ENCODE peak calls at places on chromosomes 7 and 10, in six cellular contexts. One of them, this sample, is unnamed.

GRCh38 chr7:106717997-106718871 is 57.3 kb upstream of the CCDC71L start:
- DNase-seq in AG09319: peak
- DNase-seq in activated CD4-positive, alpha-beta T cell treated with anti-CD3 and anti-CD28 coated beads for 36 hours: peak
- DNase-seq in stimulated activated CD4-positive, alpha-beta T cell treated with anti-CD3 and anti-CD28 coated beads, Interleukin-1b, Interleukin-23, amount 100 ng/mL, for 1 hour: peak
- DNase-seq in lower lobe of right lung: no peak
- DNase-seq in germinal center: peak
- DNase-seq in this sample: no peak

GRCh38 chr10:77622822-77623410 is 14.7 kb downstream of the KCNMA1 start:
- DNase-seq in stimulated activated CD4-positive, alpha-beta T cell treated with anti-CD3 and anti-CD28 coated beads, Interleukin-1b, Interleukin-23, amount 100 ng/mL, for 1 hour: no peak
- DNase-seq in germinal center: peak
- DNase-seq in AG09319: no peak
- DNase-seq in activated CD4-positive, alpha-beta T cell treated with anti-CD3 and anti-CD28 coated beads for 36 hours: no peak
- DNase-seq in lower lobe of right lung: no peak
- DNase-seq in this sample: no peak

GRCh38 chr7:28674359-28674782 is 262.1 kb downstream of the CREB5 start:
- DNase-seq in stimulated activated CD4-positive, alpha-beta T cell treated with anti-CD3 and anti-CD28 coated beads, Interleukin-1b, Interleukin-23, amount 100 ng/mL, for 1 hour: no peak
- DNase-seq in germinal center: no peak
- DNase-seq in AG09319: no peak
- DNase-seq in activated CD4-positive, alpha-beta T cell treated with anti-CD3 and anti-CD28 coated beads for 36 hours: no peak
- DNase-seq in lower lobe of right lung: no peak
- DNase-seq in this sample: no peak

GRCh38 chr7:114988755-114989154 is 66.9 kb downstream of the MDFIC start:
- DNase-seq in AG09319: peak
- DNase-seq in activated CD4-positive, alpha-beta T cell treated with anti-CD3 and anti-CD28 coated beads for 36 hours: no peak
- DNase-seq in germinal center: no peak
- DNase-seq in lower lobe of right lung: no peak
- DNase-seq in stimulated activated CD4-positive, alpha-beta T cell treated with anti-CD3 and anti-CD28 coated beads, Interleukin-1b, Interleukin-23, amount 100 ng/mL, for 1 hour: no peak
- DNase-seq in this sample: no peak

GRCh38 chr7:79452032-79452494 is 1.4 kb downstream of the MAGI2 start:
- DNase-seq in germinal center: no peak
- DNase-seq in lower lobe of right lung: peak
- DNase-seq in stimulated activated CD4-positive, alpha-beta T cell treated with anti-CD3 and anti-CD28 coated beads, Interleukin-1b, Interleukin-23, amount 100 ng/mL, for 1 hour: no peak
- DNase-seq in activated CD4-positive, alpha-beta T cell treated with anti-CD3 and anti-CD28 coated beads for 36 hours: peak
- DNase-seq in AG09319: peak
- DNase-seq in this sample: peak

GRCh38 chr7:147937428-147937827 is 653.1 kb upstream of the C7orf33 start:
- DNase-seq in germinal center: no peak
- DNase-seq in activated CD4-positive, alpha-beta T cell treated with anti-CD3 and anti-CD28 coated beads for 36 hours: no peak
- DNase-seq in AG09319: no peak
- DNase-seq in lower lobe of right lung: no peak
- DNase-seq in stimulated activated CD4-positive, alpha-beta T cell treated with anti-CD3 and anti-CD28 coated beads, Interleukin-1b, Interleukin-23, amount 100 ng/mL, for 1 hour: no peak
- DNase-seq in this sample: no peak

GRCh38 chr7:116395125-116395791 is 104.3 kb upstream of the CAV2 start:
- DNase-seq in AG09319: peak
- DNase-seq in lower lobe of right lung: no peak
- DNase-seq in stimulated activated CD4-positive, alpha-beta T cell treated with anti-CD3 and anti-CD28 coated beads, Interleukin-1b, Interleukin-23, amount 100 ng/mL, for 1 hour: no peak
- DNase-seq in activated CD4-positive, alpha-beta T cell treated with anti-CD3 and anti-CD28 coated beads for 36 hours: no peak
- DNase-seq in germinal center: no peak
- DNase-seq in this sample: no peak

GRCh38 chr10:97159906-97160305 is 25.9 kb downstream of the SLIT1 start:
- DNase-seq in germinal center: no peak
- DNase-seq in lower lobe of right lung: no peak
- DNase-seq in stimulated activated CD4-positive, alpha-beta T cell treated with anti-CD3 and anti-CD28 coated beads, Interleukin-1b, Interleukin-23, amount 100 ng/mL, for 1 hour: no peak
- DNase-seq in AG09319: no peak
- DNase-seq in activated CD4-positive, alpha-beta T cell treated with anti-CD3 and anti-CD28 coated beads for 36 hours: no peak
- DNase-seq in this sample: no peak

GRCh38 chr10:88922041-88922440 is 30.5 kb downstream of the ACTA2 start:
- DNase-seq in AG09319: no peak
- DNase-seq in activated CD4-positive, alpha-beta T cell treated with anti-CD3 and anti-CD28 coated beads for 36 hours: no peak
- DNase-seq in germinal center: no peak
- DNase-seq in lower lobe of right lung: no peak
- DNase-seq in stimulated activated CD4-positive, alpha-beta T cell treated with anti-CD3 and anti-CD28 coated beads, Interleukin-1b, Interleukin-23, amount 100 ng/mL, for 1 hour: no peak
- DNase-seq in this sample: no peak

GRCh38 chr10:86234553-86235270 is 131.9 kb downstream of the GRID1 start:
- DNase-seq in germinal center: no peak
- DNase-seq in stimulated activated CD4-positive, alpha-beta T cell treated with anti-CD3 and anti-CD28 coated beads, Interleukin-1b, Interleukin-23, amount 100 ng/mL, for 1 hour: no peak
- DNase-seq in AG09319: no peak
- DNase-seq in activated CD4-positive, alpha-beta T cell treated with anti-CD3 and anti-CD28 coated beads for 36 hours: no peak
- DNase-seq in lower lobe of right lung: no peak
- DNase-seq in this sample: no peak

GRCh38 chr10:74652664-74653063 is 173.7 kb upstream of the KAT6B start:
- DNase-seq in lower lobe of right lung: no peak
- DNase-seq in activated CD4-positive, alpha-beta T cell treated with anti-CD3 and anti-CD28 coated beads for 36 hours: no peak
- DNase-seq in AG09319: no peak
- DNase-seq in stimulated activated CD4-positive, alpha-beta T cell treated with anti-CD3 and anti-CD28 coated beads, Interleukin-1b, Interleukin-23, amount 100 ng/mL, for 1 hour: no peak
- DNase-seq in germinal center: no peak
- DNase-seq in this sample: no peak

GRCh38 chr10:95988702-95989101 is 54.7 kb upstream of the CCNJ start:
- DNase-seq in germinal center: no peak
- DNase-seq in AG09319: no peak
- DNase-seq in stimulated activated CD4-positive, alpha-beta T cell treated with anti-CD3 and anti-CD28 coated beads, Interleukin-1b, Interleukin-23, amount 100 ng/mL, for 1 hour: no peak
- DNase-seq in lower lobe of right lung: no peak
- DNase-seq in activated CD4-positive, alpha-beta T cell treated with anti-CD3 and anti-CD28 coated beads for 36 hours: no peak
- DNase-seq in this sample: no peak